ENCODE peak calls at places on chromosomes 7 and 10, in ten cellular contexts. Y, B, I, M, T, Q, W, G, Z and S are unnamed samples.

GRCh38 chr7:4861673-4862072 is at the start of gene PAPOLB:
- DNase-seq in Y (no peak), W (peak), T (no peak), G (no peak), M (no peak), I (no peak), Q (no peak), B (no peak), Z (peak), S (no peak)

GRCh38 chr10:43877001-43877400 is 228.3 kb upstream of the ZNF32 start:
- DNase-seq in B (no peak), Y (no peak), T (no peak), W (no peak), G (no peak), Q (no peak), I (no peak), Z (no peak), M (no peak), S (no peak)

GRCh38 chr10:103683851-103684250 is 171.5 kb downstream of the SH3PXD2A start:
- DNase-seq in Z (no peak), Q (no peak), T (no peak), Y (no peak), I (no peak), W (no peak), G (no peak), B (no peak), M (no peak), S (no peak)

GRCh38 chr10:66218981-66219587 is 706.8 kb upstream of the LRRTM3 start:
- DNase-seq in G (no peak), Y (no peak), M (no peak), B (no peak), Z (no peak), Q (no peak), T (no peak), W (no peak), I (no peak), S (no peak)

GRCh38 chr10:89224697-89225443 is 17.8 kb upstream of the CH25H start:
- DNase-seq in Q (no peak), G (no peak), Z (peak), T (no peak), I (no peak), W (no peak), M (no peak), Y (no peak), B (no peak), S (no peak)

GRCh38 chr7:28078036-28078901 is 102.3 kb downstream of the JAZF1 start:
- DNase-seq in M (peak), I (peak), Q (no peak), G (peak), W (no peak), Y (peak), T (peak), B (peak), Z (peak), S (peak)

GRCh38 chr10:71217266-71218045 is 5.1 kb downstream of the UNC5B start:
- DNase-seq in Z (no peak), Q (no peak), M (no peak), T (no peak), Y (no peak), I (peak), G (peak), W (peak), B (peak), S (peak)

GRCh38 chr7:23242321-23242720 is 4.3 kb upstream of the GPNMB start:
- DNase-seq in W (no peak), T (peak), B (peak), M (no peak), Y (no peak), Q (no peak), I (no peak), Z (no peak), G (peak), S (peak)

GRCh38 chr7:38584443-38585210 is 46.5 kb downstream of the AMPH start:
- DNase-seq in B (peak), I (peak), M (no peak), T (no peak), Z (peak), Y (no peak), G (no peak), W (no peak), Q (no peak), S (no peak)

GRCh38 chr10:90695915-90696676 is 161.7 kb downstream of the HTR7 start:
- DNase-seq in T (no peak), M (no peak), G (no peak), Z (no peak), I (no peak), B (no peak), Y (no peak), Q (no peak), W (no peak), S (no peak)

GRCh38 chr7:41006591-41006990 is 696.3 kb downstream of the INHBA start:
- DNase-seq in B (peak), Y (no peak), I (peak), M (no peak), Z (no peak), G (no peak), W (no peak), T (no peak), Q (no peak), S (peak)

GRCh38 chr7:35537067-35538023 is 157.6 kb downstream of the HERPUD2 start:
- DNase-seq in I (peak), T (peak), Z (peak), B (peak), G (peak), M (peak), Q (peak), W (peak), Y (peak), S (no peak)

GRCh38 chr7:54888736-54889082 is 129.7 kb upstream of the SEC61G start:
- DNase-seq in W (no peak), M (peak), Z (no peak), G (no peak), I (no peak), Q (no peak), T (no peak), Y (no peak), B (no peak), S (no peak)

GRCh38 chr7:88539518-88539917 is 220.0 kb upstream of the ZNF804B start:
- DNase-seq in B (no peak), Q (no peak), Z (peak), M (no peak), T (no peak), Y (no peak), G (no peak), W (no peak), I (no peak), S (no peak)

GRCh38 chr10:93554760-93555432 is 11.6 kb upstream of the FFAR4 start:
- DNase-seq in G (peak), Y (peak), Z (peak), B (peak), M (peak), W (no peak), I (peak), Q (no peak), T (peak), S (peak)

GRCh38 chr7:150716368-150716767 is at the start of gene GIMAP1:
- DNase-seq in Q (no peak), Z (peak), B (no peak), I (no peak), W (no peak), G (no peak), Y (peak), M (no peak), T (peak), S (no peak)

GRCh38 chr7:42407828-42408227 is 170.8 kb upstream of the GLI3 start:
- DNase-seq in Y (no peak), I (no peak), Z (no peak), W (no peak), G (no peak), Q (no peak), B (peak), M (no peak), T (no peak), S (peak)

GRCh38 chr10:21166557-21167287 is 269.6 kb upstream of the NEBL start:
- DNase-seq in W (no peak), Q (no peak), T (no peak), B (no peak), I (no peak), M (no peak), Z (no peak), G (no peak), Y (peak), S (no peak)

GRCh38 chr10:5559642-5560141 is 34.9 kb downstream of the CALML3 start:
- DNase-seq in M (no peak), Z (no peak), Q (no peak), B (peak), W (peak), Y (no peak), G (no peak), T (no peak), I (peak), S (peak)

GRCh38 chr10:49359349-49360231 is 36.3 kb downstream of the DRGX start:
- DNase-seq in W (no peak), T (peak), M (no peak), Q (no peak), B (peak), Y (no peak), Z (peak), G (no peak), I (no peak), S (no peak)

GRCh38 chr10:116705498-116705897 is 36.9 kb downstream of the HSPA12A start:
- DNase-seq in Y (no peak), T (no peak), M (no peak), I (no peak), Q (no peak), W (no peak), G (no peak), Z (peak), B (no peak), S (no peak)

GRCh38 chr10:46282460-46283216 is 4.2 kb upstream of the ANTXRL start:
- DNase-seq in G (peak), Z (peak), W (peak), I (peak), T (peak), Q (no peak), M (peak), B (peak), Y (peak), S (no peak)

GRCh38 chr10:98411768-98412167 is 3.2 kb downstream of the PYROXD2 start:
- DNase-seq in Y (no peak), M (no peak), Z (no peak), I (peak), G (no peak), W (no peak), Q (no peak), T (no peak), B (no peak), S (no peak)

GRCh38 chr10:37812290-37812689 is 45.1 kb downstream of the ZNF248 start:
- DNase-seq in G (no peak), M (no peak), Y (no peak), B (no peak), Q (no peak), I (no peak), T (no peak), Z (no peak), W (no peak), S (no peak)

GRCh38 chr7:129100827-129101166 is 43.7 kb upstream of the TSPAN33 start:
- DNase-seq in I (no peak), Y (no peak), G (no peak), T (no peak), W (no peak), B (no peak), Q (no peak), Z (no peak), M (no peak), S (no peak)

GRCh38 chr10:7475954-7476353 is 65.1 kb upstream of the SFMBT2 start:
- DNase-seq in W (no peak), M (no peak), G (no peak), I (no peak), B (no peak), Y (no peak), T (no peak), Z (no peak), Q (no peak), S (no peak)

GRCh38 chr10:35416628-35417625 is 80.6 kb downstream of the CCNY start:
- DNase-seq in I (no peak), B (no peak), T (no peak), Y (no peak), Q (no peak), M (no peak), Z (no peak), G (peak), W (no peak), S (no peak)

GRCh38 chr10:59057350-59057749 is 119.1 kb upstream of the PHYHIPL start:
- DNase-seq in Y (no peak), I (no peak), Q (no peak), B (no peak), M (no peak), G (no peak), T (no peak), Z (no peak), W (no peak), S (no peak)

GRCh38 chr10:75350791-75351190 is 50.8 kb downstream of the ZNF503 start:
- DNase-seq in W (no peak), Z (no peak), T (no peak), B (peak), Y (no peak), G (no peak), M (no peak), I (peak), Q (peak), S (peak)

GRCh38 chr7:77565917-77566316 is 28.8 kb downstream of the PTPN12 start:
- DNase-seq in Q (no peak), Y (no peak), G (no peak), W (no peak), Z (no peak), I (peak), B (peak), T (peak), M (no peak), S (no peak)

GRCh38 chr10:95296764-95297163 is 6.0 kb upstream of the PDLIM1 start:
- DNase-seq in W (no peak), Y (no peak), G (no peak), Z (no peak), Q (no peak), M (no peak), I (no peak), T (no peak), B (no peak), S (no peak)

GRCh38 chr10:79380125-79380917 is 33.1 kb downstream of the PPIF start:
- DNase-seq in B (peak), T (no peak), W (peak), Q (no peak), M (no peak), Z (peak), G (peak), I (peak), Y (peak), S (no peak)

GRCh38 chr7:19707240-19707639 is 1.6 kb downstream of the POLR1F start:
- DNase-seq in B (peak), M (no peak), G (no peak), W (no peak), Y (no peak), I (no peak), Q (no peak), Z (no peak), T (no peak), S (no peak)

GRCh38 chr10:26048756-26049155 is 114.7 kb downstream of the MYO3A start:
- DNase-seq in Z (no peak), Q (no peak), T (no peak), M (no peak), G (no peak), I (no peak), W (no peak), B (no peak), Y (no peak), S (no peak)

GRCh38 chr10:105691811-105692210 is 1050.7 kb downstream of the SORCS3 start:
- DNase-seq in G (no peak), B (peak), I (no peak), Y (no peak), Z (no peak), M (peak), Q (no peak), W (no peak), T (no peak), S (no peak)
- TF ChIP-seq CTCF in G (peak), B (peak), I (no peak), Y (peak), Z (no peak), M (peak), Q (peak), W (no peak), T (no peak), S (no peak)

GRCh38 chr7:154638286-154638685 is 364.6 kb downstream of the PAXIP1 start:
- DNase-seq in G (no peak), Z (no peak), I (no peak), Q (no peak), M (no peak), W (no peak), T (no peak), B (no peak), Y (no peak), S (no peak)

GRCh38 chr7:154640917-154641316 is 362.0 kb downstream of the PAXIP1 start:
- DNase-seq in B (no peak), Q (no peak), Z (no peak), G (no peak), Y (no peak), I (no peak), M (no peak), T (no peak), W (no peak), S (no peak)

GRCh38 chr7:154644366-154644765 is 358.6 kb downstream of the PAXIP1 start:
- DNase-seq in Z (no peak), M (no peak), B (no peak), Y (no peak), T (no peak), G (no peak), W (no peak), I (no peak), Q (no peak), S (no peak)

DNA sequence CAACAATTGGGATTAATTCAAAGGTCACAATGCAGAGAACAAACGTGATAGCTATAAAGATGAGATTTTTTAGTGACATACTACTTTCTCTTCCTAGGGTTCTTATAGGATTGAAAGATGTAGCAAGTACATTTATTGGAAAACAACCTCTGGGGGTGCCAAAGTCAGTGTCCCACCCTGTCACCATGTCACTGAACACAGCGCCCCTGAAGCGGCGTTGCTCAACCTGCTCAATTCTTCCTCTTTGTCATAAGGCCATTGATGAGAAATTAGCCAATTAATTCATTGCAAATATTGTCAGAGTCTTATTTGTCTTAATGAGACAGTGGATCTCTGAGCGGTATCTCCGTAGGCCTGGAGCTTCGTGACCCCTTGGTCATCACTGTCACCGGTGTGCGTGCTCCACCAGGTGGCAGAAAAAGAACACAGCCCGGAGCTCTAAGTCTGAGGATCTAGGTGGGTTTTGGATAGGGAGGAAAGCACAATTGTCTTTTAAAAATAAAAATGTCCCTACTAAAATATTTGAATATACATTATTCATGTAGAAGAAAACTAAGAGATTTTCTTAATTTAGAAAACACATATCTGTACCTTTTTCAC is 362.6 kb downstream of the PAXIP1 start:
- DNase-seq in B (no peak), I (no peak), M (no peak), W (no peak), Y (peak), T (no peak), G (no peak), Z (no peak), Q (no peak), S (no peak)
- TF ChIP-seq CTCF in B (no peak), I (no peak), M (peak), W (no peak), Y (peak), T (no peak), G (no peak), Z (peak), Q (no peak), S (no peak)

DNA sequence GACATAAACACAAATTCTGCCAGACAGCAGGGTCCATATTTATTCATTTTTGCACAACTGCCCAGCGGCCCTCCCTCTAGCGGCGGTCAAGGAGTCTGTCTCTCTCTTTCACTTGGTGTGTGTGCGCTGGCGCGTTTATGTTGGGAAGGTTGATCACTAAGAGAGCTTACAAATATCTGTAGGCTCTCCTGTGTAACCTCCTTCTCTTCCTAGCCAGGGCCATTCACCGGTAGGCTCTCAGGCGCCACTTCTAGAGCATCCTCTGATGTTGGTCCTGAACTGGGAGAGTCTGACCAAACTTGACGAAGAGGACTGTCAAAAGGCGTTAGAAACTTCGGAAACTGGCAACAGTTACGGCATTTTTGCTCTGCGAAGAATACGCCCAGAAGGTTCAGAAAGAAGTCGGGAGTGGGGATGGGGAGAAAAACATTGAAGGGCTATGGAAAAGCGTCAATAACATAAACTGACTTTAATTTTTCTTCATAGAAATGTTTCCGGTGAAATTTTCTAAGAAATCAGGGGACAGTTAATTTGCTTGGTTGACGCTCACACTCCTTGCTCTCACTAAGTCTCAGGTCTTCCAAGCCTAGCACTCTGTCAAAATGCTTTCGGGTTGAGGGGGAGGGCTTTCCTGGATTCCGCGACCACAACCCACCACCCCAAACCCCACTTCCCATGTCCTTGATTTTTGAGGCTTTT is 731.1 kb downstream of the ZWINT start:
- DNase-seq in Q (no peak), M (peak), B (no peak), Y (no peak), G (peak), I (peak), T (no peak), Z (peak), W (no peak), S (no peak)
- TF ChIP-seq CTCF in Q (peak), M (peak), B (no peak), Y (peak), G (peak), I (peak), T (no peak), Z (peak), W (no peak), S (peak)

GRCh38 chr7:130732980-130733865 is 784 bp downstream of the KLF14 start:
- DNase-seq in Y (peak), M (peak), W (no peak), Z (peak), T (no peak), Q (no peak), B (no peak), G (peak), I (no peak), S (no peak)
- TF ChIP-seq CTCF in Y (no peak), M (peak), W (no peak), Z (no peak), T (no peak), Q (no peak), B (no peak), G (peak), I (no peak), S (peak)

GRCh38 chr7:142012825-142013506 is 17.3 kb downstream of the MGAM start:
- DNase-seq in Z (no peak), Y (no peak), M (no peak), Q (no peak), B (peak), G (no peak), I (no peak), W (no peak), T (peak), S (no peak)
- TF ChIP-seq CTCF in Z (no peak), Y (no peak), M (no peak), Q (no peak), B (no peak), G (no peak), I (no peak), W (no peak), T (no peak), S (peak)

GRCh38 chr10:16853201-16853600 is 36.0 kb upstream of the RSU1 start:
- DNase-seq in T (no peak), Y (no peak), I (peak), G (no peak), M (no peak), Z (no peak), Q (no peak), B (peak), W (no peak), S (peak)
- TF ChIP-seq CTCF in T (no peak), Y (no peak), I (peak), G (peak), M (peak), Z (no peak), Q (peak), B (peak), W (no peak), S (peak)

GRCh38 chr7:522071-522937 is 2.7 kb upstream of the PDGFA start:
- DNase-seq in Y (peak), Q (no peak), T (no peak), I (peak), Z (peak), B (peak), W (no peak), M (no peak), G (peak), S (no peak)

GRCh38 chr7:519429-519973 is at the start of gene PDGFA:
- DNase-seq in B (peak), T (peak), W (no peak), Q (no peak), M (no peak), G (peak), Z (peak), Y (no peak), I (peak), S (no peak)

GRCh38 chr7:521221-522070 is 1.8 kb upstream of the PDGFA start:
- DNase-seq in Y (peak), T (peak), G (peak), Q (no peak), Z (peak), M (peak), B (no peak), I (peak), W (peak), S (no peak)

GRCh38 chr7:519974-520458 is 370 bp upstream of the PDGFA start:
- DNase-seq in M (peak), G (peak), W (no peak), Y (peak), T (peak), B (peak), I (peak), Q (no peak), Z (peak), S (peak)

GRCh38 chr7:520503-521161 is 986 bp upstream of the PDGFA start:
- DNase-seq in Y (no peak), G (no peak), B (no peak), T (no peak), I (no peak), Z (no peak), W (no peak), Q (no peak), M (no peak), S (no peak)
- TF ChIP-seq CTCF in Y (no peak), G (peak), B (peak), T (no peak), I (no peak), Z (no peak), W (no peak), Q (peak), M (no peak), S (peak)

GRCh38 chr10:3231951-3232730 is 59.6 kb upstream of the PITRM1 start:
- DNase-seq in Q (no peak), Z (no peak), M (no peak), T (no peak), I (peak), Y (no peak), B (peak), W (no peak), G (no peak), S (no peak)
- TF ChIP-seq CTCF in Q (no peak), Z (no peak), M (no peak), T (no peak), I (peak), Y (no peak), B (no peak), W (no peak), G (no peak), S (no peak)

GRCh38 chr10:14758994-14759664 is 15.6 kb downstream of the FAM107B start:
- DNase-seq in B (peak), W (no peak), Q (no peak), Z (no peak), I (no peak), G (no peak), T (no peak), Y (peak), M (no peak), S (no peak)
- TF ChIP-seq CTCF in B (no peak), W (no peak), Q (peak), Z (no peak), I (no peak), G (no peak), T (no peak), Y (peak), M (no peak), S (peak)